ENCODE peak calls at places on chromosomes 2 and 18, in nine cellular contexts. Y is T-helper 1 cell; O is epithelial cell of proximal tubule; H is astrocyte of the spinal cord; I is activated T-cell treated with anti-CD3 and anti-CD28 coated beads, Interleukin-2, amount 50 U/mL, for 1 hour; Z is PC-3; E is psoas muscle; S is T follicular helper cell; L is activated T-helper 1 cell treated with anti-CD3 and anti-CD28 coated beads, Interleukin-12 subunit alpha, Interleukin-12 subunit beta, Interleukin-2, Interleukin-4 antibody, amounts not matched to agents 30 ng/mL and 10 ng/mL and 1 ng/mL, durations not matched to agents 14 hours and 24 hours and 36 hours. F is an unnamed sample.

GRCh38 chr18:7855051-7855450 is 287.9 kb downstream of the PTPRM start:
- DNase-seq in Y (no peak), O (no peak), H (no peak), I (no peak), Z (no peak), E (no peak), S (no peak), L (no peak), F (no peak)

GRCh38 chr2:128069769-128070168 is 21.2 kb upstream of the UGGT1 start:
- DNase-seq in Y (no peak), O (no peak), H (peak), I (no peak), Z (peak), E (no peak), S (no peak), L (no peak), F (no peak)

GRCh38 chr2:38788306-38788705 is 10.3 kb downstream of the GEMIN6 start:
- DNase-seq in Y (no peak), O (peak), H (peak), I (no peak), Z (no peak), E (no peak), S (no peak), L (no peak), F (no peak)

GRCh38 chr2:7007846-7008741 is 90.9 kb downstream of the RNF144A start:
- DNase-seq in Y (no peak), O (no peak), H (peak), I (no peak), Z (peak), E (peak), S (no peak), L (no peak), F (peak)

GRCh38 chr2:85792783-85793441 is 39.1 kb downstream of the ATOH8 start:
- DNase-seq in Y (no peak), O (no peak), H (peak), I (no peak), Z (peak), E (peak), S (no peak), L (no peak), F (peak)

GRCh38 chr2:69151974-69152373 is 139.0 kb downstream of the ANTXR1 start:
- DNase-seq in Y (no peak), O (no peak), H (no peak), I (no peak), Z (no peak), E (no peak), S (no peak), L (no peak), F (peak)

GRCh38 chr2:171166328-171166983 is 5.8 kb upstream of the TLK1 start:
- DNase-seq in Y (no peak), O (no peak), H (no peak), I (no peak), Z (no peak), E (no peak), S (no peak), L (no peak), F (no peak)

GRCh38 chr2:177148477-177149154 is 64.0 kb upstream of the HNRNPA3 start:
- DNase-seq in Y (peak), O (no peak), H (peak), I (peak), Z (peak), E (peak), S (peak), L (peak), F (peak)

GRCh38 chr2:219578811-219579210 is 6.7 kb downstream of the INHA start:
- DNase-seq in Y (no peak), O (no peak), H (no peak), I (no peak), Z (no peak), E (no peak), S (no peak), L (no peak), F (no peak)

GRCh38 chr2:29223851-29224692 is 108.9 kb downstream of the CLIP4 start:
- DNase-seq in Y (no peak), O (no peak), H (peak), I (no peak), Z (peak), E (peak), S (no peak), L (no peak), F (no peak)

F was measured in aorta.